ENCODE peak calls at places on chromosomes 7 and 10, in four cellular contexts. X is tibial nerve, S is fibroblast of mammary gland, G is retinal pigment epithelial cell. F is an unnamed sample.

GRCh38 chr7:138458576-138459234 is 1.4 kb upstream of the TRIM24 start:
- DNase-seq in X (no peak), S (no peak), G (no peak), F (no peak)

GRCh38 chr7:10939237-10939910 is 34.3 kb upstream of the PHF14 start:
- DNase-seq in X (no peak), S (peak), G (no peak), F (no peak)

GRCh38 chr10:101060036-101060950 is 1.5 kb upstream of the KAZALD1 start:
- DNase-seq in X (peak), S (peak), G (peak), F (peak)

GRCh38 chr7:28573751-28574295 is 161.5 kb downstream of the CREB5 start:
- DNase-seq in X (no peak), S (peak), G (no peak), F (no peak)

GRCh38 chr7:156156734-156157408 is 344.6 kb upstream of the SHH start:
- DNase-seq in X (no peak), S (no peak), G (peak), F (no peak)

GRCh38 chr7:99139031-99139430 is 4.9 kb downstream of the SMURF1 start:
- DNase-seq in X (no peak), S (peak), G (no peak), F (no peak)

GRCh38 chr10:124296813-124297788 is 121.6 kb downstream of the OAT start:
- DNase-seq in X (no peak), S (no peak), G (no peak), F (no peak)

GRCh38 chr7:106462365-106462859 is 177.6 kb upstream of the NAMPT start:
- DNase-seq in X (peak), S (peak), G (no peak), F (no peak)

GRCh38 chr7:30276203-30276900 is 8.0 kb upstream of the ZNRF2 start:
- DNase-seq in X (peak), S (peak), G (no peak), F (peak)

GRCh38 chr10:23343591-23344225 is 889 bp downstream of the C10orf67 start:
- DNase-seq in X (no peak), S (peak), G (no peak), F (peak)

GRCh38 chr10:92493362-92493761 is 80.5 kb downstream of the IDE start:
- DNase-seq in X (no peak), S (peak), G (no peak), F (no peak)

GRCh38 chr10:17454181-17454800 is at the start of gene ST8SIA6:
- DNase-seq in X (no peak), S (peak), G (peak), F (no peak)

GRCh38 chr10:123655763-123656162 is 10.4 kb upstream of the GPR26 start:
- DNase-seq in X (no peak), S (no peak), G (no peak), F (no peak)

GRCh38 chr10:61463035-61463909 is 10.1 kb upstream of the TMEM26 start:
- DNase-seq in X (no peak), S (peak), G (no peak), F (no peak)

GRCh38 chr10:21032587-21033319 is 135.6 kb upstream of the NEBL start:
- DNase-seq in X (no peak), S (no peak), G (no peak), F (no peak)

GRCh38 chr10:11080564-11080984 is 62.9 kb downstream of the CELF2 start:
- DNase-seq in X (no peak), S (no peak), G (no peak), F (no peak)

GRCh38 chr7:128783143-128783799 is 7.7 kb upstream of the OPN1SW start:
- DNase-seq in X (peak), S (peak), G (no peak), F (peak)

GRCh38 chr10:71708301-71708703 is 11.3 kb downstream of the C10orf105 start:
- DNase-seq in X (peak), S (peak), G (no peak), F (peak)

GRCh38 chr10:30705625-30706149 is 76.1 kb upstream of the LYZL2 start:
- DNase-seq in X (no peak), S (no peak), G (no peak), F (no peak)

GRCh38 chr7:138934861-138935260 is 46.3 kb downstream of the KIAA1549 start:
- DNase-seq in X (no peak), S (peak), G (no peak), F (no peak)

GRCh38 chr7:86904949-86905834 is 154.3 kb downstream of the ELAPOR2 start:
- DNase-seq in X (peak), S (peak), G (no peak), F (no peak)

GRCh38 chr10:75159519-75159918 is 48.1 kb downstream of the SAMD8 start:
- DNase-seq in X (no peak), S (peak), G (no peak), F (no peak)

GRCh38 chr10:48579251-48579960 is 25.5 kb downstream of the ARHGAP22 start:
- DNase-seq in X (no peak), S (peak), G (peak), F (no peak)

GRCh38 chr10:58948303-58948702 is 228.1 kb upstream of the PHYHIPL start:
- DNase-seq in X (no peak), S (no peak), G (no peak), F (no peak)

GRCh38 chr7:139488810-139489209 is 5.3 kb upstream of the KLRG2 start:
- DNase-seq in X (no peak), S (no peak), G (no peak), F (no peak)

GRCh38 chr7:151077705-151078232 is 2.8 kb downstream of the FASTK start:
- DNase-seq in X (no peak), S (no peak), G (no peak), F (no peak)

GRCh38 chr7:98681496-98681895 is 64.4 kb downstream of the NPTX2 start:
- DNase-seq in X (no peak), S (no peak), G (no peak), F (no peak)

GRCh38 chr10:104331208-104331838 is 6.9 kb downstream of the ITPRIP start:
- DNase-seq in X (no peak), S (peak), G (no peak), F (no peak)

GRCh38 chr7:84837405-84837804 is 349.5 kb downstream of the SEMA3D start:
- DNase-seq in X (no peak), S (peak), G (no peak), F (no peak)

GRCh38 chr10:30857803-30858202 is 173.9 kb downstream of the ZNF438 start:
- DNase-seq in X (peak), S (peak), G (no peak), F (no peak)

GRCh38 chr7:57425969-57426628 is 23.9 kb upstream of the ZNF716 start:
- DNase-seq in X (no peak), S (no peak), G (no peak), F (no peak)

GRCh38 chr10:124414077-124414476 is 4.6 kb downstream of the OAT start:
- DNase-seq in X (no peak), S (peak), G (peak), F (no peak)

GRCh38 chr7:114939484-114940097 is 17.7 kb downstream of the MDFIC start:
- DNase-seq in X (no peak), S (no peak), G (no peak), F (no peak)

GRCh38 chr10:78685466-78686163 is 383.2 kb upstream of the ZMIZ1 start:
- DNase-seq in X (no peak), S (peak), G (no peak), F (no peak)

GRCh38 chr7:132419538-132419937 is 156.7 kb downstream of the PLXNA4 start:
- DNase-seq in X (no peak), S (peak), G (no peak), F (no peak)
- TF ChIP-seq CTCF in X (no peak), S (no peak), G (no peak), F (no peak)

DNA sequence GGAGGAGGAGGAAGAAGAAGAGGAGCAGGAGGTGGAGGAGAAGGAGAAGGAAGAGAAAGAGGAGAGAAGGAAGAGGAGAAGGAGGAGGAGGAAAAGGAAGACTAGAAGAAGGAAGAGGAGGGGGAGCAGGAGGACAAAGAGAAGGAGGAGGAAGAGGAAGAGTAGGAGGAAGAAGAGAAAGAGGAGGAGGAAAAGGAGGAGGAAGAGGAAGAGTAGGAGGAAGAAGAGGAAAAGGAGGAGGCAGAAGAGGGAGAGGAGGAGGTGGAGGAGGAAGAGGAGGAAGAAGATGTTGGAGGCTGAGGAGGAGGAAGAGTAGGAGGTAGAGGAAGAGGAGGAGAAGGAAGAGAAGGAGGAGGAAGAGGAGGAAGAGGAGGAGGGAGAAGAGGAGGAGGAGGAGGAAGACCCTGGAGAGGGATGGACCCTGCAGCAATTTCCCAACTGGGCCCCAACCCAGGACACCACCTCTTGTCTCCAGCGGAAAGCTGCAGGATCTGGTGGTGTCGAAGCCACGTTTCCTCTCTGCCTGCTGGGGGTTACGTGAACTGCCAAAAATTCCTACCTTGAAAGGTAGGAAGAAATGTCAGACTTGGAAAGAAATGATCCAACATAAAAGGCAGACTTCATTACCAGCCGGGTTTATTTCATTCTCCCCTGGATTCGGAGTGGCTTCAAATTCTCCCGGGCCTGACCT is 38.9 kb downstream of the COL26A1 start:
- DNase-seq in X (no peak), S (no peak), G (no peak), F (no peak)
- H3K4me3 ChIP-seq in X (no peak), S (no peak), G (no peak), F (no peak)

GRCh38 chr10:69649771-69650550 is 19.9 kb downstream of the FAM241B start:
- DNase-seq in X (no peak), S (no peak), G (no peak), F (no peak)
- TF ChIP-seq CTCF in X (no peak), S (no peak), G (no peak), F (no peak)

DNA sequence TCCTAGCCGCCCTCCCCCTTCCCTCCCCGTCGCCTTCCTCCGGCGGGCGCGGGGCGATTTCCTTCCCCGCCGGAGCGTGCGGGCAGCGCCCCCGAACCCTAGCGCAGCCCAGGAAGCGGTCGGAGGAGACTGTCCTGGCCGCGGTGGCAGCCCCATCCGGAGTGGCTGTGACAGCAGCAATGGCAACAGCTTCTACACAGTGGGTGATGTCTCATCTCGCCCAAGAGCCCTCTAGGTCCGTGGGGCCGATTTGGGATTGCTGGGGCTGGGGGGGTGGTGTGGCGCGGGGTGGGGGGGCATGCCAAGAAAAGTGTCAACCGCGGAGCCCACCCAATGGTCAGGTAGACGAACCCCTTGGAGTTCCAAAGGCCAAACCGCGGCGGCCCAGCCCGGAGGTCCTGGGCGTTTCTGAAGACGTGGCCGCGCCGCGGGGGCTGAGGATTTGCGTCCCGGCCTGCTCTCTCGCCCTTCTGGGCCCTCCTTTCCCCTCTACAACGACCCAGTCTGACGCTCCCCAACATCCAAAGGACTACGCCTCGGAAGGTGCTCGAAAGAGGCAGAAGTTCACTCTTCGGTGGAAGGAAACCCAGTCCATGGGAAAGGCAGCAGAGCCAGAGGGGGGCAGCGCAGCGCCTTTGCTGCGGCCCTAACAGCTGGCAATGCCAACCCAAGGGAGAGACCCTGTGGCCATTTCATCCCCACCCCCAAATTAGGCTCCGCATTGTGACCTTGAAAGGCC is 603 bp upstream of the TWIST1 start:
- DNase-seq in X (no peak), S (peak), G (no peak), F (no peak)
- H3K4me3 ChIP-seq in X (peak), S (peak), G (peak), F (peak)

GRCh38 chr7:3089493-3089892 is 45.8 kb upstream of the CARD11 start:
- DNase-seq in X (no peak), S (peak), G (no peak), F (no peak)
- TF ChIP-seq CTCF in X (peak), S (peak), G (peak), F (no peak)